ENCODE peak calls at places on chromosome 21, in five cellular contexts. One of them, this sample, is unnamed.

GRCh38 chr21:26925636-26926035 is 41.3 kb downstream of the ADAMTS5 start:
- DNase-seq in adrenal gland: no peak
- DNase-seq in colonic mucosa: no peak
- DNase-seq in stomach: no peak
- DNase-seq in SK-N-SH: no peak
- DNase-seq in this sample: no peak

GRCh38 chr21:22573834-22574233 is 1575.6 kb downstream of the NCAM2 start:
- DNase-seq in adrenal gland: no peak
- DNase-seq in colonic mucosa: no peak
- DNase-seq in stomach: no peak
- DNase-seq in SK-N-SH: no peak
- DNase-seq in this sample: no peak

GRCh38 chr21:15222711-15223110 is 157.9 kb upstream of the NRIP1 start:
- DNase-seq in adrenal gland: no peak
- DNase-seq in colonic mucosa: no peak
- DNase-seq in stomach: no peak
- DNase-seq in SK-N-SH: no peak
- DNase-seq in this sample: no peak

GRCh38 chr21:25862596-25862995 is 127.8 kb downstream of the GABPA start:
- DNase-seq in adrenal gland: no peak
- DNase-seq in colonic mucosa: no peak
- DNase-seq in stomach: no peak
- DNase-seq in SK-N-SH: no peak
- DNase-seq in this sample: no peak

GRCh38 chr21:38819719-38820147 is 14.0 kb downstream of the ETS2 start:
- DNase-seq in adrenal gland: no peak
- DNase-seq in colonic mucosa: peak; percentile 67
- DNase-seq in stomach: peak; percentile 58
- DNase-seq in SK-N-SH: no peak
- DNase-seq in this sample: no peak

GRCh38 chr21:26027696-26028095 is 142.9 kb downstream of the APP start:
- DNase-seq in adrenal gland: no peak
- DNase-seq in colonic mucosa: no peak
- DNase-seq in stomach: no peak
- DNase-seq in SK-N-SH: no peak
- DNase-seq in this sample: no peak

GRCh38 chr21:29018540-29018939 is 609 bp downstream of the RWDD2B start:
- DNase-seq in adrenal gland: peak; percentile 46
- DNase-seq in colonic mucosa: no peak
- DNase-seq in stomach: no peak
- DNase-seq in SK-N-SH: peak; percentile 35
- DNase-seq in this sample: no peak

GRCh38 chr21:37758997-37759396 is 157.3 kb downstream of the KCNJ6 start:
- DNase-seq in adrenal gland: peak; percentile 49
- DNase-seq in colonic mucosa: peak; percentile 28
- DNase-seq in stomach: peak; percentile 51
- DNase-seq in SK-N-SH: peak; percentile 36
- DNase-seq in this sample: peak; percentile 92

GRCh38 chr21:17053321-17053720 is 459.5 kb upstream of the CXADR start:
- DNase-seq in adrenal gland: no peak
- DNase-seq in colonic mucosa: no peak
- DNase-seq in stomach: no peak
- DNase-seq in SK-N-SH: no peak
- DNase-seq in this sample: no peak

GRCh38 chr21:38075833-38076567 is 159.7 kb upstream of the KCNJ6 start:
- DNase-seq in adrenal gland: no peak
- DNase-seq in colonic mucosa: no peak
- DNase-seq in stomach: no peak
- DNase-seq in SK-N-SH: no peak
- DNase-seq in this sample: no peak

GRCh38 chr21:25441835-25442234 is 165.4 kb downstream of the MRPL39 start:
- DNase-seq in adrenal gland: no peak
- DNase-seq in colonic mucosa: no peak
- DNase-seq in stomach: no peak
- DNase-seq in SK-N-SH: no peak
- DNase-seq in this sample: no peak

GRCh38 chr21:33998809-33999208 is 74.6 kb upstream of the MRPS6 start:
- DNase-seq in adrenal gland: no peak
- DNase-seq in colonic mucosa: no peak
- DNase-seq in stomach: no peak
- DNase-seq in SK-N-SH: no peak
- DNase-seq in this sample: no peak

GRCh38 chr21:34813266-34813886 is 144.6 kb downstream of the CLIC6 start:
- DNase-seq in adrenal gland: no peak
- DNase-seq in colonic mucosa: no peak
- DNase-seq in stomach: peak; percentile 53
- DNase-seq in SK-N-SH: no peak
- DNase-seq in this sample: no peak

GRCh38 chr21:36355868-36356267 is 29.3 kb upstream of the CHAF1B start:
- DNase-seq in adrenal gland: no peak
- DNase-seq in colonic mucosa: no peak
- DNase-seq in stomach: no peak
- DNase-seq in SK-N-SH: no peak
- DNase-seq in this sample: no peak

GRCh38 chr21:16992448-16992847 is 520.4 kb upstream of the CXADR start:
- DNase-seq in adrenal gland: no peak
- DNase-seq in colonic mucosa: no peak
- DNase-seq in stomach: no peak
- DNase-seq in SK-N-SH: no peak
- DNase-seq in this sample: peak; percentile 49

GRCh38 chr21:27776925-27777553 is 810.2 kb upstream of the ADAMTS5 start:
- DNase-seq in adrenal gland: no peak
- DNase-seq in colonic mucosa: no peak
- DNase-seq in stomach: peak; percentile 54
- DNase-seq in SK-N-SH: no peak
- DNase-seq in this sample: no peak

GRCh38 chr21:19510653-19511052 is 1107.1 kb upstream of the TMPRSS15 start:
- DNase-seq in adrenal gland: no peak
- DNase-seq in colonic mucosa: no peak
- DNase-seq in stomach: no peak
- DNase-seq in SK-N-SH: no peak
- DNase-seq in this sample: no peak

GRCh38 chr21:18499761-18500376 is 96.3 kb upstream of the TMPRSS15 start:
- DNase-seq in adrenal gland: peak; percentile 43
- DNase-seq in colonic mucosa: peak; percentile 30
- DNase-seq in stomach: peak; percentile 40
- DNase-seq in SK-N-SH: peak; percentile 3
- DNase-seq in this sample: peak; percentile 72

GRCh38 chr21:36541721-36542139 is 61.8 kb upstream of the CLDN14 start:
- DNase-seq in adrenal gland: no peak
- DNase-seq in colonic mucosa: no peak
- DNase-seq in stomach: no peak
- DNase-seq in SK-N-SH: no peak
- DNase-seq in this sample: no peak

GRCh38 chr21:46428286-46428685 is 30.4 kb upstream of the DIP2A start:
- DNase-seq in adrenal gland: no peak
- DNase-seq in colonic mucosa: no peak
- DNase-seq in stomach: no peak
- DNase-seq in SK-N-SH: no peak
- DNase-seq in this sample: no peak

GRCh38 chr21:46431884-46432488 is 26.7 kb upstream of the DIP2A start:
- DNase-seq in adrenal gland: no peak
- DNase-seq in colonic mucosa: no peak
- DNase-seq in stomach: no peak
- DNase-seq in SK-N-SH: no peak
- DNase-seq in this sample: no peak

GRCh38 chr21:46431448-46431847 is 27.2 kb upstream of the DIP2A start:
- DNase-seq in adrenal gland: peak; percentile 85
- DNase-seq in colonic mucosa: no peak
- DNase-seq in stomach: no peak
- DNase-seq in SK-N-SH: no peak
- DNase-seq in this sample: peak; percentile 32

GRCh38 chr21:46428987-46429710 is 29.5 kb upstream of the DIP2A start:
- DNase-seq in adrenal gland: no peak
- DNase-seq in colonic mucosa: no peak
- DNase-seq in stomach: no peak
- DNase-seq in SK-N-SH: no peak
- DNase-seq in this sample: no peak

GRCh38 chr21:46429754-46430681 is 28.7 kb upstream of the DIP2A start:
- DNase-seq in adrenal gland: no peak
- DNase-seq in colonic mucosa: no peak
- DNase-seq in stomach: no peak
- DNase-seq in SK-N-SH: no peak
- DNase-seq in this sample: peak; percentile 25
- H3K36me3 ChIP-seq in adrenal gland: no peaks in the 10 kb centered on the region
- H3K36me3 ChIP-seq in colonic mucosa: no peaks in the 10 kb centered on the region
- H3K36me3 ChIP-seq in stomach: peaks cover 98% of the 10 kb centered on the region
- H3K36me3 ChIP-seq in SK-N-SH: peaks cover 51% of the 10 kb centered on the region
- H3K36me3 ChIP-seq in this sample: peaks cover 56% of the 10 kb centered on the region

DNA sequence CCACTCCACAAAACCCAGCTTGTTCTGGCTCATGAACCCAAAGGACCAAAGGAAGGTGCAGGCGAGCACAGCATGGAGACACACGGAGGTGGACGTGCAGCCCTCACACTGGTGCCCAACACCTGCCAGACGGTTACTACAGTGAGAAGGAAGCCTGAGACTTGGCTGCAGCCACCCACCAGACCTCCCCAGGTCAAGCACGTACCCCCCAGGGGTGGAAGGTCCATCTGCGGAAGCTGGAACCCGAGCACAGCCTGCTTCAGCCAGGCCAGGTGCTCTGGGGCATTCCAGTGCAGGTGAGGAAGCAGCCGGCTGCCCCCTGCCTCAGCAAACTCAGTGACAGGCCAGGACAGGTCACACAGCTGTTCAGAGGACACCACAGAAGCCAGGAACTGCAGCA is 16.0 kb upstream of the LSS start:
- DNase-seq in adrenal gland: no peak
- DNase-seq in colonic mucosa: no peak
- DNase-seq in stomach: no peak
- DNase-seq in SK-N-SH: no peak
- DNase-seq in this sample: no peak
- H3K36me3 ChIP-seq in adrenal gland: no peaks in the 10 kb centered on the region
- H3K36me3 ChIP-seq in colonic mucosa: peaks cover 39% of the 10 kb centered on the region
- H3K36me3 ChIP-seq in stomach: peaks cover 100% of the 10 kb centered on the region
- H3K36me3 ChIP-seq in SK-N-SH: peaks cover 90% of the 10 kb centered on the region
- H3K36me3 ChIP-seq in this sample: peaks cover 97% of the 10 kb centered on the region

DNA sequence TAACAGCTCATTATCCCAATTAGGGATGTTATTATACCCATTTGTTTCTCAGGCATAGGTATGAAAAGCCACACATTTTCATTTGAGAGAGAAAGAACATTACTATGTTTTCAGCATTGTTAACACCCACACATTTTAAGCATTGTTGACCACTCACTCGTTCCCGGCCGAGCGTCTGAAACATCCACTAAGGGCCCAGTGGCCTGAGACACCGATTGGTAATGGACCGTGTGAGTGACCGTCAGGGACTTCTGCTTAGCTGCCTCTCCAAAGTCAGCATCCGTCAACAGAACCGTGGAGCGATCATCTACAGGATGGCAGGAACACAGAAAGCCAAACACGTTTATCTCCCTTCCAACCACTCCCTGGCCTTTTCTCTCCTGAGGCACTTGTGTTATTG is 184.6 kb downstream of the PCP4 start:
- DNase-seq in adrenal gland: no peak
- DNase-seq in colonic mucosa: no peak
- DNase-seq in stomach: no peak
- DNase-seq in SK-N-SH: no peak
- DNase-seq in this sample: no peak
- H3K36me3 ChIP-seq in adrenal gland: no peaks in the 10 kb centered on the region
- H3K36me3 ChIP-seq in colonic mucosa: no peaks in the 10 kb centered on the region
- H3K36me3 ChIP-seq in stomach: no peaks in the 10 kb centered on the region
- H3K36me3 ChIP-seq in SK-N-SH: no peaks in the 10 kb centered on the region
- H3K36me3 ChIP-seq in this sample: peaks cover 87% of the 10 kb centered on the region

GRCh38 chr21:41854426-41854995 is 24.6 kb downstream of the PRDM15 start:
- DNase-seq in adrenal gland: no peak
- DNase-seq in colonic mucosa: no peak
- DNase-seq in stomach: no peak
- DNase-seq in SK-N-SH: no peak
- DNase-seq in this sample: no peak
- H3K36me3 ChIP-seq in adrenal gland: no peaks in the 10 kb centered on the region
- H3K36me3 ChIP-seq in colonic mucosa: no peaks in the 10 kb centered on the region
- H3K36me3 ChIP-seq in stomach: peaks cover 76% of the 10 kb centered on the region
- H3K36me3 ChIP-seq in SK-N-SH: peaks cover 28% of the 10 kb centered on the region
- H3K36me3 ChIP-seq in this sample: peaks cover 38% of the 10 kb centered on the region

DNA sequence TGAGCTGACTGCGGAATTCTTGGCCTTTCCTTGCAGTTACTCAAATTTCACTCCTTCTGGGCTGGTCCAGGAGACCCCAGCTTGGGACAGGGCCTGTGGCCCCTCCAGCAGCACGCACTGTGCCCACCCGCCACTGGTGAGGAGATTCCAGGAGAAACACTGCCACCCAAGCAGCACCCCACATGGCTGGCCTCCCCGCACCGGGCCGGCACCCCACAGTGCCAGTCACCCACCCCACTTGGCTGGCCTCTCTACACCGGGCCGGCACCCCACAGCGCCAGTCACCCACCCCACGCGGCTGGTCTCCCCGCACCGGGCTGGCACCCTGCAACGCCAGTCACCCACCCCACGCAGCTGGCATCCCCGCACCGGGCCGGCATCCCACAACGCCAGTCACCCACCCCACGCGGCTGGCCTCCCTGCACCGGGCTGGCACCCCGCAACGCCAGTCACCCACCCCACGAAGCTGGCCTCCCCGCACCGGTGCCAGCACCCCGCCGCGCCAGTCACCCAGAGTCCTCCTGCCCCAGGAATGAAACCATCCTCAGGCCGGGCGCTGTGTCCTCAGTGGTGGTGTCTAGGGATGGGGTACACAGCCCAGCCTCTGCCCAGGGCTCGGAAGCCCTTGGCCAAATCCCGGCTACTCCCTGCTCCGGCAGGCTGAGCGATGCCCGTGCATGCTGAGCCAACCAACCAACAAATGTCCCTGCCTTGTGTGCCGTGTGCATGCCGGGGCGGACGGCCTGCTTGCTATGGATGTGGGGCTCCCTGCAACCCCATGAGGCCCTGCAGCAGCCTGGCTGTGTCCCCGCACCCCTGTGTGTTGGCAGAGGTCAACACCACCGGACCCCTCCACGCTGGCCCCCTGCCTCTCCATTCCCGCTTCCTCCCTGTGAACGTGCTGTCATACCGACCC is 38.6 kb upstream of the TSPEAR start:
- DNase-seq in adrenal gland: peak; percentile 6
- DNase-seq in colonic mucosa: no peak
- DNase-seq in stomach: no peak
- DNase-seq in SK-N-SH: no peak
- DNase-seq in this sample: no peak
- H3K36me3 ChIP-seq in adrenal gland: no peaks in the 10 kb centered on the region
- H3K36me3 ChIP-seq in colonic mucosa: no peaks in the 10 kb centered on the region
- H3K36me3 ChIP-seq in stomach: no peaks in the 10 kb centered on the region
- H3K36me3 ChIP-seq in SK-N-SH: no peaks in the 10 kb centered on the region
- H3K36me3 ChIP-seq in this sample: no peaks in the 10 kb centered on the region

This sample was measured in endodermal cell.